ENCODE peak calls at places on chromosome 21, in seven cellular contexts. R is PC-3, S is keratinocyte, Z is colonic mucosa, D is IMR-90, C is SK-N-SH, T is K562. W is an unnamed sample. For H3K4me1, the result is how much of the 10 kb centered on the place peaks cover.

GRCh38 chr21:25409992-25410391 is 197.3 kb downstream of the MRPL39 start:
- DNase-seq in R (no peak), S (no peak), Z (no peak), D (no peak), C (no peak), T (no peak), W (no peak)

GRCh38 chr21:31243611-31244010 is 100.5 kb downstream of the TIAM1 start:
- DNase-seq in R (no peak), S (no peak), Z (no peak), D (no peak), C (no peak), T (no peak), W (no peak)

GRCh38 chr21:28132713-28133112 is 860.0 kb downstream of the LTN1 start:
- DNase-seq in R (no peak), S (no peak), Z (no peak), D (peak), C (no peak), T (no peak), W (no peak)

GRCh38 chr21:28207776-28208175 is 784.9 kb downstream of the LTN1 start:
- DNase-seq in R (peak), S (no peak), Z (no peak), D (peak), C (peak), T (no peak), W (no peak)

GRCh38 chr21:19998450-19998849 is 999.8 kb upstream of the NCAM2 start:
- DNase-seq in R (no peak), S (no peak), Z (no peak), D (no peak), C (no peak), T (no peak), W (no peak)

GRCh38 chr21:43910460-43910859 is 45.4 kb downstream of the AGPAT3 start:
- DNase-seq in R (no peak), S (no peak), Z (no peak), D (no peak), C (no peak), T (no peak), W (peak)

GRCh38 chr21:20404915-20405314 is 593.3 kb upstream of the NCAM2 start:
- DNase-seq in R (no peak), S (no peak), Z (no peak), D (no peak), C (no peak), T (no peak), W (no peak)

GRCh38 chr21:43899307-43900077 is 34.5 kb downstream of the AGPAT3 start:
- DNase-seq in R (no peak), S (no peak), Z (no peak), D (no peak), C (no peak), T (no peak), W (peak)

GRCh38 chr21:39132248-39132647 is 51.0 kb downstream of the PSMG1 start:
- DNase-seq in R (no peak), S (no peak), Z (no peak), D (peak), C (no peak), T (no peak), W (no peak)

GRCh38 chr21:8991088-8991907 is 1530.1 kb upstream of the TPTE start:
- DNase-seq in R (peak), S (no peak), Z (no peak), D (no peak), C (no peak), T (peak), W (no peak)

GRCh38 chr21:38806153-38806941 is 618 bp downstream of the ETS2 start:
- DNase-seq in R (no peak), S (no peak), Z (peak), D (no peak), C (peak), T (no peak), W (peak)

GRCh38 chr21:46667735-46668380 is 32.4 kb downstream of the PRMT2 start:
- DNase-seq in R (peak), S (no peak), Z (no peak), D (peak), C (peak), T (no peak), W (peak)

GRCh38 chr21:44548922-44549321 is 2.4 kb downstream of the KRTAP10-2 start:
- DNase-seq in R (no peak), S (no peak), Z (no peak), D (no peak), C (no peak), T (no peak), W (no peak)

GRCh38 chr21:28871388-28872015 is 121.2 kb downstream of the LTN1 start:
- DNase-seq in R (no peak), S (no peak), Z (peak), D (peak), C (no peak), T (no peak), W (no peak)

GRCh38 chr21:34510148-34511142 is 1.6 kb downstream of the KCNE1 start:
- DNase-seq in R (peak), S (peak), Z (peak), D (peak), C (peak), T (peak), W (peak)

GRCh38 chr21:26555554-26555953 is 17.5 kb downstream of the CYYR1 start:
- DNase-seq in R (no peak), S (no peak), Z (no peak), D (no peak), C (no peak), T (no peak), W (no peak)

GRCh38 chr21:44082648-44083436 is 24.4 kb upstream of the PWP2 start:
- DNase-seq in R (no peak), S (peak), Z (no peak), D (no peak), C (no peak), T (no peak), W (peak)

GRCh38 chr21:35219291-35219690 is 170.2 kb upstream of the RUNX1 start:
- DNase-seq in R (no peak), S (no peak), Z (no peak), D (no peak), C (no peak), T (no peak), W (no peak)

GRCh38 chr21:38787461-38788274 is 18.1 kb upstream of the ETS2 start:
- DNase-seq in R (peak), S (peak), Z (peak), D (peak), C (no peak), T (peak), W (peak)

GRCh38 chr21:39647476-39647875 is 34.7 kb downstream of the B3GALT5 start:
- DNase-seq in R (peak), S (no peak), Z (no peak), D (peak), C (no peak), T (no peak), W (no peak)

GRCh38 chr21:30232011-30232410 is 16.1 kb upstream of the CLDN8 start:
- DNase-seq in R (no peak), S (no peak), Z (no peak), D (no peak), C (no peak), T (no peak), W (no peak)

GRCh38 chr21:18398843-18399242 is 4.7 kb downstream of the TMPRSS15 start:
- DNase-seq in R (no peak), S (no peak), Z (no peak), D (no peak), C (no peak), T (no peak), W (no peak)

GRCh38 chr21:32087452-32087851 is 191.4 kb downstream of the MIS18A start:
- DNase-seq in R (no peak), S (no peak), Z (no peak), D (no peak), C (no peak), T (no peak), W (no peak)

GRCh38 chr21:39867198-39867650 is at the start of gene PCP4:
- DNase-seq in R (peak), S (no peak), Z (peak), D (no peak), C (peak), T (peak), W (no peak)

GRCh38 chr21:25862596-25862995 is 127.8 kb downstream of the GABPA start:
- DNase-seq in R (peak), S (no peak), Z (no peak), D (peak), C (no peak), T (peak), W (no peak)

GRCh38 chr21:45862544-45863207 is 118.9 kb upstream of the COL6A1 start:
- DNase-seq in R (no peak), S (no peak), Z (no peak), D (no peak), C (no peak), T (no peak), W (no peak)

GRCh38 chr21:31181089-31181757 is 142.9 kb upstream of the KRTAP19-8 start:
- DNase-seq in R (no peak), S (no peak), Z (no peak), D (no peak), C (no peak), T (no peak), W (no peak)

GRCh38 chr21:44407493-44407892 is 47.8 kb upstream of the LRRC3 start:
- DNase-seq in R (no peak), S (no peak), Z (no peak), D (no peak), C (peak), T (no peak), W (no peak)

GRCh38 chr21:15029077-15029476 is 35.7 kb downstream of the NRIP1 start:
- DNase-seq in R (no peak), S (no peak), Z (no peak), D (no peak), C (no peak), T (no peak), W (no peak)

GRCh38 chr21:44424608-44425306 is 30.6 kb upstream of the LRRC3 start:
- DNase-seq in R (no peak), S (no peak), Z (no peak), D (no peak), C (no peak), T (no peak), W (peak)

GRCh38 chr21:27269646-27270045 is 302.8 kb upstream of the ADAMTS5 start:
- DNase-seq in R (peak), S (peak), Z (no peak), D (peak), C (no peak), T (no peak), W (no peak)

GRCh38 chr21:17829472-17829871 is 10.3 kb upstream of the C21orf91 start:
- DNase-seq in R (no peak), S (no peak), Z (no peak), D (peak), C (no peak), T (no peak), W (no peak)

GRCh38 chr21:32382108-32382601 is 10.7 kb downstream of the URB1 start:
- DNase-seq in R (peak), S (no peak), Z (no peak), D (peak), C (no peak), T (no peak), W (no peak)

GRCh38 chr21:33152228-33153130 is 77.3 kb upstream of the IFNAR2 start:
- DNase-seq in R (no peak), S (no peak), Z (no peak), D (no peak), C (peak), T (no peak), W (no peak)

GRCh38 chr21:44878053-44878982 is 4.8 kb upstream of the PTTG1IP start:
- DNase-seq in R (peak), S (no peak), Z (peak), D (peak), C (no peak), T (no peak), W (no peak)

GRCh38 chr21:41480086-41480690 is 27.8 kb downstream of the TMPRSS2 start:
- DNase-seq in R (no peak), S (no peak), Z (peak), D (no peak), C (no peak), T (no peak), W (no peak)

GRCh38 chr21:41482980-41483379 is 25.0 kb downstream of the TMPRSS2 start:
- DNase-seq in R (no peak), S (no peak), Z (no peak), D (no peak), C (no peak), T (no peak), W (no peak)

GRCh38 chr21:41479686-41480085 is 28.3 kb downstream of the TMPRSS2 start:
- DNase-seq in R (no peak), S (no peak), Z (no peak), D (no peak), C (no peak), T (no peak), W (no peak)

GRCh38 chr21:41482321-41482720 is 25.6 kb downstream of the TMPRSS2 start:
- DNase-seq in R (peak), S (no peak), Z (no peak), D (peak), C (no peak), T (no peak), W (no peak)

DNA sequence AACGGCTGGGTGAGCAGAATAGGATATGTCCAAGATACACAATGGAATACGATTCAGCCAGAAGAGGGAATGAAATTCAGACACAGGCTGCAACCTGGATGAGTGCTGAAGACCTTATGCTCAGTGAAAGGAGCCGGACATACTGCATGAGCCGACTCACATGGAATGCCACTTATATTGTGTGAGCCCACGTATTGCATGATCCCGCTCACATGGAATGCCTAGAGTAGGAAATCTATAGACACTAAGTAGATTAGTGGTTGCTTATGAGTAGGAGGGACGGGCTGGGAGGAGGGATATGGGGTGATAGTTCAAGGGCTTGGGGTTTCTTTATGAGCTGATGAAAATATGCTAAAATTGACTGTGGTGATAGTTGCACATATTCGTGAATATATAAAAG is 26.8 kb downstream of the TMPRSS2 start:
- DNase-seq in R (no peak), S (no peak), Z (no peak), D (peak), C (no peak), T (no peak), W (no peak)
- H3K9ac ChIP-seq in R (no peak), S (no peak), Z (no peak), D (no peak), C (no peak), T (no peak), W (no peak)

GRCh38 chr21:42191064-42191463 is 27.9 kb upstream of the ABCG1 start:
- DNase-seq in R (no peak), S (no peak), Z (peak), D (no peak), C (no peak), T (no peak), W (no peak)
- H3K4me1 ChIP-seq in R (under half), S (under half), Z (under half), D (under half), C (under half), T (under half), W (under half)

GRCh38 chr21:16302851-16303282 is 573.1 kb downstream of the USP25 start:
- DNase-seq in R (no peak), S (no peak), Z (no peak), D (peak), C (no peak), T (no peak), W (peak)
- H3K9ac ChIP-seq in R (no peak), S (no peak), Z (no peak), D (no peak), C (no peak), T (no peak), W (no peak)

GRCh38 chr21:36706951-36707762 is 8.2 kb downstream of the SIM2 start:
- DNase-seq in R (no peak), S (no peak), Z (peak), D (peak), C (peak), T (no peak), W (no peak)
- H3K4me1 ChIP-seq in R (under half), S (under half), Z (under half), D (under half), C (under half), T (under half), W (under half)

GRCh38 chr21:36989699-36990507 is 16.6 kb upstream of the RIPPLY3 start:
- DNase-seq in R (peak), S (no peak), Z (peak), D (peak), C (peak), T (peak), W (peak)
- H3K9ac ChIP-seq in R (peak), S (peak), Z (peak), D (peak), C (peak), T (peak), W (no peak)